ENCODE peak calls at places on chromosome 20, in eight cellular contexts. One of them, this sample, is unnamed.

GRCh38 chr20:57657537-57658446 is 37.6 kb upstream of the ZBP1 start:
- DNase-seq in CD8-positive, alpha-beta T cell: peak
- DNase-seq in ELR: no peak
- DNase-seq in neural progenitor cell: no peak
- DNase-seq in astrocyte of the spinal cord: no peak
- DNase-seq in HEK293T: no peak
- DNase-seq in Calu3: peak
- DNase-seq in GM23338: no peak
- DNase-seq in this sample: no peak

GRCh38 chr20:49278817-49279676 is 1.2 kb upstream of the ZNFX1 start:
- DNase-seq in astrocyte of the spinal cord: no peak
- DNase-seq in ELR: peak
- DNase-seq in neural progenitor cell: peak
- DNase-seq in Calu3: no peak
- DNase-seq in CD8-positive, alpha-beta T cell: no peak
- DNase-seq in HEK293T: no peak
- DNase-seq in GM23338: no peak
- DNase-seq in this sample: no peak

GRCh38 chr20:53291548-53291947 is 302.1 kb downstream of the ZNF217 start:
- DNase-seq in astrocyte of the spinal cord: no peak
- DNase-seq in ELR: peak
- DNase-seq in Calu3: peak
- DNase-seq in CD8-positive, alpha-beta T cell: no peak
- DNase-seq in neural progenitor cell: peak
- DNase-seq in HEK293T: peak
- DNase-seq in GM23338: peak
- DNase-seq in this sample: peak

GRCh38 chr20:2005359-2005758 is 11.5 kb upstream of the PDYN start:
- DNase-seq in HEK293T: no peak
- DNase-seq in neural progenitor cell: no peak
- DNase-seq in Calu3: no peak
- DNase-seq in CD8-positive, alpha-beta T cell: no peak
- DNase-seq in astrocyte of the spinal cord: no peak
- DNase-seq in ELR: peak
- DNase-seq in GM23338: no peak
- DNase-seq in this sample: no peak

GRCh38 chr20:47521059-47521808 is 19.5 kb downstream of the NCOA3 start:
- DNase-seq in neural progenitor cell: peak
- DNase-seq in GM23338: peak
- DNase-seq in HEK293T: no peak
- DNase-seq in astrocyte of the spinal cord: no peak
- DNase-seq in Calu3: no peak
- DNase-seq in ELR: no peak
- DNase-seq in CD8-positive, alpha-beta T cell: no peak
- DNase-seq in this sample: no peak

GRCh38 chr20:36467076-36467999 is 74.0 kb upstream of the MYL9 start:
- DNase-seq in neural progenitor cell: no peak
- DNase-seq in ELR: peak
- DNase-seq in astrocyte of the spinal cord: peak
- DNase-seq in Calu3: peak
- DNase-seq in CD8-positive, alpha-beta T cell: peak
- DNase-seq in GM23338: no peak
- DNase-seq in HEK293T: no peak
- DNase-seq in this sample: no peak

GRCh38 chr20:39775110-39775509 is 813.0 kb downstream of the DHX35 start:
- DNase-seq in astrocyte of the spinal cord: peak
- DNase-seq in Calu3: no peak
- DNase-seq in HEK293T: no peak
- DNase-seq in GM23338: no peak
- DNase-seq in neural progenitor cell: no peak
- DNase-seq in CD8-positive, alpha-beta T cell: no peak
- DNase-seq in ELR: peak
- DNase-seq in this sample: no peak

GRCh38 chr20:58818585-58819285 is 32.0 kb downstream of the GNAS-AS1 start:
- DNase-seq in HEK293T: no peak
- DNase-seq in GM23338: no peak
- DNase-seq in astrocyte of the spinal cord: peak
- DNase-seq in ELR: peak
- DNase-seq in CD8-positive, alpha-beta T cell: no peak
- DNase-seq in neural progenitor cell: no peak
- DNase-seq in Calu3: no peak
- DNase-seq in this sample: peak

GRCh38 chr20:23404196-23404595 is 17.1 kb downstream of the NAPB start:
- DNase-seq in HEK293T: no peak
- DNase-seq in GM23338: no peak
- DNase-seq in astrocyte of the spinal cord: no peak
- DNase-seq in ELR: peak
- DNase-seq in CD8-positive, alpha-beta T cell: no peak
- DNase-seq in Calu3: no peak
- DNase-seq in neural progenitor cell: no peak
- DNase-seq in this sample: no peak

GRCh38 chr20:41174782-41175181 is 37.4 kb downstream of the PLCG1 start:
- DNase-seq in Calu3: no peak
- DNase-seq in HEK293T: no peak
- DNase-seq in ELR: no peak
- DNase-seq in CD8-positive, alpha-beta T cell: peak
- DNase-seq in GM23338: no peak
- DNase-seq in neural progenitor cell: peak
- DNase-seq in astrocyte of the spinal cord: no peak
- DNase-seq in this sample: no peak

GRCh38 chr20:54153041-54153327 is 20.8 kb downstream of the CYP24A1 start:
- DNase-seq in ELR: no peak
- DNase-seq in neural progenitor cell: no peak
- DNase-seq in CD8-positive, alpha-beta T cell: no peak
- DNase-seq in astrocyte of the spinal cord: no peak
- DNase-seq in Calu3: no peak
- DNase-seq in HEK293T: no peak
- DNase-seq in GM23338: no peak
- DNase-seq in this sample: no peak

GRCh38 chr20:38893485-38894090 is 32.6 kb upstream of the FAM83D start:
- DNase-seq in neural progenitor cell: peak
- DNase-seq in ELR: peak
- DNase-seq in HEK293T: peak
- DNase-seq in GM23338: peak
- DNase-seq in astrocyte of the spinal cord: peak
- DNase-seq in Calu3: peak
- DNase-seq in CD8-positive, alpha-beta T cell: peak
- DNase-seq in this sample: peak

GRCh38 chr20:57211949-57212889 is 54.2 kb downstream of the BMP7 start:
- DNase-seq in GM23338: peak
- DNase-seq in Calu3: peak
- DNase-seq in astrocyte of the spinal cord: peak
- DNase-seq in neural progenitor cell: peak
- DNase-seq in CD8-positive, alpha-beta T cell: no peak
- DNase-seq in HEK293T: peak
- DNase-seq in ELR: peak
- DNase-seq in this sample: peak

GRCh38 chr20:10595230-10595629 is 78.6 kb downstream of the JAG1 start:
- DNase-seq in astrocyte of the spinal cord: no peak
- DNase-seq in Calu3: no peak
- DNase-seq in neural progenitor cell: no peak
- DNase-seq in GM23338: no peak
- DNase-seq in ELR: no peak
- DNase-seq in CD8-positive, alpha-beta T cell: no peak
- DNase-seq in HEK293T: no peak
- DNase-seq in this sample: no peak

GRCh38 chr20:40532103-40532502 is 156.9 kb downstream of the MAFB start:
- DNase-seq in CD8-positive, alpha-beta T cell: no peak
- DNase-seq in neural progenitor cell: peak
- DNase-seq in GM23338: peak
- DNase-seq in Calu3: peak
- DNase-seq in ELR: peak
- DNase-seq in astrocyte of the spinal cord: no peak
- DNase-seq in HEK293T: peak
- DNase-seq in this sample: no peak

GRCh38 chr20:44773070-44773829 is 27.6 kb downstream of the KCNK15 start:
- DNase-seq in ELR: no peak
- DNase-seq in CD8-positive, alpha-beta T cell: no peak
- DNase-seq in neural progenitor cell: no peak
- DNase-seq in Calu3: no peak
- DNase-seq in astrocyte of the spinal cord: no peak
- DNase-seq in GM23338: no peak
- DNase-seq in HEK293T: no peak
- DNase-seq in this sample: no peak

GRCh38 chr20:5735845-5736530 is 14.2 kb upstream of the SHLD1 start:
- DNase-seq in ELR: no peak
- DNase-seq in HEK293T: no peak
- DNase-seq in astrocyte of the spinal cord: no peak
- DNase-seq in CD8-positive, alpha-beta T cell: no peak
- DNase-seq in neural progenitor cell: peak
- DNase-seq in GM23338: no peak
- DNase-seq in Calu3: no peak
- DNase-seq in this sample: no peak

GRCh38 chr20:4216142-4216735 is 200.9 kb upstream of the RNF24 start:
- DNase-seq in ELR: no peak
- DNase-seq in Calu3: no peak
- DNase-seq in CD8-positive, alpha-beta T cell: no peak
- DNase-seq in GM23338: no peak
- DNase-seq in astrocyte of the spinal cord: no peak
- DNase-seq in HEK293T: no peak
- DNase-seq in neural progenitor cell: no peak
- DNase-seq in this sample: no peak

GRCh38 chr20:18750735-18751134 is 62.8 kb upstream of the SCP2D1 start:
- DNase-seq in HEK293T: no peak
- DNase-seq in ELR: no peak
- DNase-seq in CD8-positive, alpha-beta T cell: no peak
- DNase-seq in GM23338: no peak
- DNase-seq in astrocyte of the spinal cord: no peak
- DNase-seq in neural progenitor cell: no peak
- DNase-seq in Calu3: no peak
- DNase-seq in this sample: no peak

GRCh38 chr20:53503517-53503919 is 90.1 kb downstream of the ZNF217 start:
- DNase-seq in GM23338: no peak
- DNase-seq in CD8-positive, alpha-beta T cell: no peak
- DNase-seq in neural progenitor cell: no peak
- DNase-seq in ELR: no peak
- DNase-seq in Calu3: no peak
- DNase-seq in astrocyte of the spinal cord: no peak
- DNase-seq in HEK293T: no peak
- DNase-seq in this sample: no peak

GRCh38 chr20:53981752-53982437 is 88.5 kb downstream of the BCAS1 start:
- DNase-seq in GM23338: no peak
- DNase-seq in ELR: peak
- DNase-seq in astrocyte of the spinal cord: no peak
- DNase-seq in Calu3: no peak
- DNase-seq in HEK293T: no peak
- DNase-seq in neural progenitor cell: no peak
- DNase-seq in CD8-positive, alpha-beta T cell: no peak
- DNase-seq in this sample: no peak

GRCh38 chr20:17939622-17940446 is 28.8 kb downstream of the SNX5 start:
- DNase-seq in Calu3: no peak
- DNase-seq in neural progenitor cell: no peak
- DNase-seq in astrocyte of the spinal cord: no peak
- DNase-seq in GM23338: peak
- DNase-seq in CD8-positive, alpha-beta T cell: no peak
- DNase-seq in ELR: no peak
- DNase-seq in HEK293T: no peak
- DNase-seq in this sample: no peak

GRCh38 chr20:55158446-55158845 is 683.1 kb downstream of the DOK5 start:
- DNase-seq in CD8-positive, alpha-beta T cell: no peak
- DNase-seq in astrocyte of the spinal cord: no peak
- DNase-seq in GM23338: no peak
- DNase-seq in neural progenitor cell: no peak
- DNase-seq in ELR: no peak
- DNase-seq in HEK293T: no peak
- DNase-seq in Calu3: no peak
- DNase-seq in this sample: no peak

GRCh38 chr20:62496525-62497218 is 20.9 kb upstream of the GATA5 start:
- DNase-seq in CD8-positive, alpha-beta T cell: no peak
- DNase-seq in ELR: peak
- DNase-seq in neural progenitor cell: peak
- DNase-seq in Calu3: peak
- DNase-seq in astrocyte of the spinal cord: no peak
- DNase-seq in GM23338: peak
- DNase-seq in HEK293T: peak
- DNase-seq in this sample: peak

GRCh38 chr20:24980321-24981053 is 12.1 kb downstream of the APMAP start:
- DNase-seq in Calu3: no peak
- DNase-seq in HEK293T: no peak
- DNase-seq in astrocyte of the spinal cord: no peak
- DNase-seq in neural progenitor cell: no peak
- DNase-seq in CD8-positive, alpha-beta T cell: no peak
- DNase-seq in GM23338: no peak
- DNase-seq in ELR: no peak
- DNase-seq in this sample: no peak

GRCh38 chr20:10922521-10922920 is 248.7 kb upstream of the JAG1 start:
- DNase-seq in astrocyte of the spinal cord: no peak
- DNase-seq in CD8-positive, alpha-beta T cell: no peak
- DNase-seq in HEK293T: no peak
- DNase-seq in ELR: no peak
- DNase-seq in neural progenitor cell: no peak
- DNase-seq in GM23338: no peak
- DNase-seq in Calu3: no peak
- DNase-seq in this sample: no peak

GRCh38 chr20:1861347-1861987 is 33.7 kb upstream of the SIRPA start:
- DNase-seq in Calu3: no peak
- DNase-seq in GM23338: no peak
- DNase-seq in astrocyte of the spinal cord: peak
- DNase-seq in HEK293T: no peak
- DNase-seq in ELR: no peak
- DNase-seq in CD8-positive, alpha-beta T cell: no peak
- DNase-seq in neural progenitor cell: no peak
- DNase-seq in this sample: no peak

GRCh38 chr20:58852559-58853271 is at the start of gene GNAS:
- DNase-seq in GM23338: peak
- DNase-seq in ELR: peak
- DNase-seq in CD8-positive, alpha-beta T cell: peak
- DNase-seq in astrocyte of the spinal cord: peak
- DNase-seq in neural progenitor cell: peak
- DNase-seq in Calu3: peak
- DNase-seq in HEK293T: no peak
- DNase-seq in this sample: no peak

This sample was measured in HTR-8/SVneo.